ENCODE peak calls at places on chromosomes 13 and 19, in five cellular contexts. O, W, J, L and D are unnamed samples.

GRCh38 chr13:33519561-33520479 is 234.3 kb upstream of the STARD13 start:
- DNase-seq in O (no peak), L (no peak), W (no peak), J (no peak), D (no peak)

GRCh38 chr19:34085336-34085735 is 87.0 kb upstream of the LSM14A start:
- DNase-seq in W (no peak), L (no peak), O (no peak), J (no peak), D (no peak)

GRCh38 chr19:6678690-6679109 is 8.7 kb upstream of the TNFSF14 start:
- DNase-seq in W (no peak), L (no peak), O (no peak), J (no peak), D (peak)

GRCh38 chr13:52926971-52927370 is 78.5 kb upstream of the PCDH8 start:
- DNase-seq in J (no peak), L (no peak), W (no peak), O (no peak), D (peak)

GRCh38 chr13:67464154-67464553 is 234.0 kb upstream of the PCDH9 start:
- DNase-seq in W (no peak), J (no peak), O (no peak), L (no peak), D (no peak)

GRCh38 chr13:77213644-77214043 is 113.2 kb downstream of the MYCBP2 start:
- DNase-seq in O (no peak), W (no peak), L (no peak), J (no peak), D (no peak)

GRCh38 chr13:98309569-98310335 is 132.7 kb upstream of the RNF113B start:
- DNase-seq in O (no peak), J (no peak), L (no peak), W (no peak), D (no peak)

GRCh38 chr13:98451676-98452105 is 125.2 kb downstream of the STK24 start:
- DNase-seq in O (peak), J (peak), W (no peak), L (no peak), D (no peak)

GRCh38 chr19:51367565-51368365 is 1.0 kb downstream of the CLDND2 start:
- DNase-seq in L (peak), J (peak), W (peak), O (peak), D (peak)

GRCh38 chr13:76852991-76853390 is 33.2 kb downstream of the KCTD12 start:
- DNase-seq in L (no peak), W (no peak), J (no peak), O (no peak), D (peak)

GRCh38 chr13:113072370-113072769 is 33.2 kb upstream of the F7 start:
- DNase-seq in W (no peak), O (no peak), J (no peak), L (no peak), D (no peak)

GRCh38 chr13:46552888-46553520 is at the start of gene LRCH1:
- DNase-seq in O (peak), J (peak), W (peak), L (peak), D (peak)

GRCh38 chr19:46520616-46521015 is 24.9 kb upstream of the PNMA8B start:
- DNase-seq in W (no peak), L (no peak), J (no peak), O (no peak), D (no peak)

GRCh38 chr19:39427707-39428106 is 8.0 kb downstream of the RPS16 start:
- DNase-seq in W (no peak), O (no peak), L (no peak), J (no peak), D (no peak)

GRCh38 chr19:13165091-13165997 is 15.1 kb downstream of the IER2 start:
- DNase-seq in J (no peak), O (no peak), L (no peak), W (no peak), D (no peak)

GRCh38 chr19:29515706-29516357 is 10.0 kb upstream of the VSTM2B start:
- DNase-seq in W (no peak), J (no peak), O (no peak), L (peak), D (no peak)

GRCh38 chr19:8305798-8306197 is 2.4 kb downstream of the CD320 start:
- DNase-seq in L (no peak), O (peak), J (peak), W (no peak), D (no peak)

GRCh38 chr19:3375221-3376088 is 9.1 kb downstream of the NFIC start:
- DNase-seq in O (peak), W (no peak), J (peak), L (no peak), D (no peak)

GRCh38 chr19:38543807-38544568 is 73.8 kb downstream of the MAP4K1 start:
- DNase-seq in L (no peak), W (peak), O (peak), J (peak), D (peak)

GRCh38 chr13:33678906-33679657 is 138.9 kb upstream of the RFC3 start:
- DNase-seq in O (peak), J (peak), W (peak), L (peak), D (no peak)

GRCh38 chr19:45076029-45076850 is at the start of gene ZNF296:
- DNase-seq in L (peak), J (peak), O (peak), W (peak), D (peak)

GRCh38 chr13:60265566-60265965 is 101.8 kb upstream of the DIAPH3 start:
- DNase-seq in W (no peak), L (no peak), J (no peak), O (no peak), D (no peak)

GRCh38 chr19:46990998-46991676 is 28.5 kb upstream of the NPAS1 start:
- DNase-seq in O (peak), W (peak), J (peak), L (peak), D (peak)

GRCh38 chr13:84445776-84446175 is 563.5 kb upstream of the SLITRK1 start:
- DNase-seq in L (no peak), O (no peak), W (no peak), J (no peak), D (peak)

GRCh38 chr13:98298599-98298998 is 121.5 kb upstream of the RNF113B start:
- DNase-seq in O (no peak), W (no peak), L (no peak), J (no peak), D (peak)

GRCh38 chr13:85386424-85386823 is 412.8 kb downstream of the SLITRK6 start:
- DNase-seq in L (no peak), J (no peak), W (no peak), O (no peak), D (no peak)

GRCh38 chr13:40170982-40171381 is 495.5 kb downstream of the FOXO1 start:
- DNase-seq in L (no peak), J (no peak), O (no peak), W (no peak), D (no peak)

GRCh38 chr19:1767464-1767933 is 14.2 kb downstream of the ONECUT3 start:
- DNase-seq in O (no peak), J (peak), W (no peak), L (peak), D (no peak)

GRCh38 chr13:111139874-111140561 is 24.9 kb downstream of the ARHGEF7 start:
- DNase-seq in L (no peak), W (no peak), J (no peak), O (no peak), D (no peak)

GRCh38 chr19:36113895-36114762 is 546 bp downstream of the POLR2I start:
- DNase-seq in L (no peak), W (peak), O (no peak), J (peak), D (peak)
- TF ChIP-seq CTCF in L (no peak), W (no peak), O (no peak), J (no peak), D (peak)

GRCh38 chr13:44919103-44919804 is 70.0 kb downstream of the NUFIP1 start:
- DNase-seq in L (no peak), J (no peak), W (no peak), O (no peak), D (no peak)

GRCh38 chr13:44921478-44921877 is 67.8 kb downstream of the NUFIP1 start:
- DNase-seq in W (no peak), L (no peak), O (no peak), J (no peak), D (no peak)

GRCh38 chr13:44918323-44919102 is 70.8 kb downstream of the NUFIP1 start:
- DNase-seq in J (peak), W (peak), O (peak), L (peak), D (no peak)

GRCh38 chr13:44920013-44920412 is 69.3 kb downstream of the NUFIP1 start:
- DNase-seq in O (no peak), W (no peak), J (no peak), L (no peak), D (no peak)

GRCh38 chr13:44921931-44922758 is 67.1 kb downstream of the NUFIP1 start:
- DNase-seq in W (peak), J (peak), L (no peak), O (peak), D (peak)
- H3K27ac ChIP-seq in W (peak), J (peak), L (no peak), O (peak), D (peak)

DNA sequence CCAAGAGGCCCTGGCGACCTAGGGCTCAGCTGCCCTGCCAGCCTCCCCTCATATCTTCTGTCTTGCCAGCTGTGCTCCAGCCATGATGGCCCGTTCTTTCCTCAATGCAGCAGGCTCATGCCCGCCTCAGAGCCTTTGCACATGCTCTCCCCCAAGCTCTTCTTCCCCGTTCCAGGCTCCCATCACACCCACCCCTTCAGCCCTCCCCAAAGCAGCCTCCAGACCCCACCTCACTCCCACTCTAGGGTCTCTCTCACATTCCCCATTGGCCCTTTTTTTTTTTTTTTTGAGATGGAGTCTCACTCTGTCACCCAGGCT is 29.9 kb upstream of the ATP1A3 start:
- DNase-seq in L (no peak), O (no peak), W (no peak), J (no peak), D (no peak)
- TF ChIP-seq CTCF in L (no peak), O (no peak), W (no peak), J (no peak), D (no peak)

DNA sequence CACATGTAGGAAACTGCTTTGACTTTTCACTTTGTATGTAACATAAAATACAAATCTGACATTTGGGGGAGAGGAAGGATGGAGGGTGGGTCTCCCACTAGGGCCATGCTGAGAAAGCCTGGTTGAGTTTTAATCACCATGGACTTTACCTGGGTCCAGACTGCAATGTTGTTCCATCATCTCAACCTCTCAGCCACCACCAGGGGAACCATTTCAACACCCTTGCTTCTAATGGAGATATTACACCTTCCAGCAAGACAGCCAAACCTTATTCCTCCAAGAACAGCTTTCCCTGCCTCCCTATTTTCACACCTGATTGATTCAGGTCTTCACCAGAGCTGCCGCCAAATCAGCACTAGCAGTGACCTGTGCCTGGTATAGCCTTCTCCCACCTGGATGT is 56.0 kb downstream of the ZAR1L start:
- DNase-seq in L (no peak), W (no peak), O (no peak), J (no peak), D (no peak)
- H3K27ac ChIP-seq in L (no peak), W (peak), O (peak), J (peak), D (no peak)

GRCh38 chr13:23715762-23716235 is 145.6 kb downstream of the TNFRSF19 start:
- DNase-seq in W (no peak), L (no peak), J (no peak), O (no peak), D (no peak)
- TF ChIP-seq CTCF in W (peak), L (peak), J (no peak), O (peak), D (peak)